ENCODE peak calls at places on chromosomes 6 and 20, in six cellular contexts. C is activated CD8-positive, alpha-beta memory T cell treated with anti-CD3 and anti-CD28 coated beads, Interleukin-2, amount 50 U/mL, for 4 hours; P is WTC11; Z is GM12865; X is CMK; H is astrocyte. W is an unnamed sample.

GRCh38 chr20:34941224-34941623 is 14.4 kb downstream of the GSS start:
- DNase-seq in C (no peak), Z (no peak), H (no peak), P (no peak), X (no peak), W (no peak)

GRCh38 chr6:154474636-154475428 is 35.7 kb downstream of the CNKSR3 start:
- DNase-seq in H (peak), C (no peak), Z (no peak), P (no peak), X (no peak), W (no peak)

GRCh38 chr6:108557494-108558371 is 3.0 kb upstream of the FOXO3 start:
- DNase-seq in H (no peak), C (peak), Z (peak), P (peak), X (no peak), W (peak)

GRCh38 chr6:166106076-166106686 is 61.5 kb downstream of the TBXT start:
- DNase-seq in X (peak), H (peak), C (peak), P (peak), Z (peak), W (no peak)

GRCh38 chr6:122778961-122779671 is 400 bp upstream of the FABP7 start:
- DNase-seq in X (no peak), Z (no peak), H (peak), C (no peak), P (peak), W (no peak)

GRCh38 chr6:75852721-75853120 is 103.7 kb downstream of the MYO6 start:
- DNase-seq in C (no peak), H (peak), P (no peak), Z (peak), X (no peak), W (no peak)

GRCh38 chr20:47672886-47673670 is 112.2 kb downstream of the SULF2 start:
- DNase-seq in H (no peak), X (no peak), Z (no peak), C (no peak), P (no peak), W (no peak)

GRCh38 chr6:27770724-27771123 is 141.5 kb downstream of the OR2B2 start:
- DNase-seq in X (no peak), Z (no peak), H (no peak), P (no peak), C (no peak), W (no peak)

GRCh38 chr6:165880721-165881120 is 217.7 kb upstream of the PDE10A start:
- DNase-seq in Z (no peak), X (no peak), P (no peak), C (no peak), H (peak), W (no peak)

W was measured in effector memory CD4-positive, alpha-beta T cell.